ENCODE peak calls at places on chromosomes 5 and 9, in four cellular contexts. X is IMR-90, M is heart right ventricle, T is right atrium auricular region. J is an unnamed sample. For H3K36me3, H3K9me3 and H3K4me1, the result is how much of the 10 kb centered on the place peaks cover.

GRCh38 chr9:32442433-32442832 is 58.0 kb downstream of the ACO1 start:
- DNase-seq in X (no peak), M (no peak), T (no peak), J (no peak)

GRCh38 chr5:137470111-137470920 is 28.8 kb downstream of the SPOCK1 start:
- DNase-seq in X (peak), M (no peak), T (peak), J (peak)

GRCh38 chr5:10400834-10401233 is 40.8 kb upstream of the ROPN1L start:
- DNase-seq in X (peak), M (no peak), T (no peak), J (no peak)

GRCh38 chr9:135463140-135463539 is 16.4 kb upstream of the PPP1R26 start:
- DNase-seq in X (peak), M (no peak), T (no peak), J (no peak)

GRCh38 chr5:111223790-111224560 is at the start of gene CAMK4:
- DNase-seq in X (peak), M (peak), T (no peak), J (peak)

GRCh38 chr9:22050924-22051323 is 41.8 kb upstream of the CDKN2B start:
- DNase-seq in X (no peak), M (no peak), T (no peak), J (no peak)

GRCh38 chr5:131280417-131280816 is 16.6 kb downstream of the CDC42SE2 start:
- DNase-seq in X (no peak), M (no peak), T (no peak), J (no peak)

GRCh38 chr5:16550316-16550952 is 66.4 kb downstream of the RETREG1 start:
- DNase-seq in X (peak), M (no peak), T (no peak), J (no peak)

GRCh38 chr5:146995878-146996277 is 117.3 kb upstream of the PPP2R2B start:
- DNase-seq in X (no peak), M (no peak), T (no peak), J (no peak)

GRCh38 chr5:154523704-154524103 is 45.7 kb upstream of the HAND1 start:
- DNase-seq in X (no peak), M (no peak), T (no peak), J (no peak)

GRCh38 chr9:87271696-87272477 is 225.8 kb upstream of the DAPK1 start:
- DNase-seq in X (peak), M (no peak), T (no peak), J (no peak)

GRCh38 chr5:23506329-23507236 is 826 bp upstream of the PRDM9 start:
- DNase-seq in X (no peak), M (no peak), T (no peak), J (no peak)

GRCh38 chr5:34500236-34500836 is 155.8 kb upstream of the RAI14 start:
- DNase-seq in X (no peak), M (no peak), T (no peak), J (no peak)

GRCh38 chr9:89149726-89150125 is 28.9 kb downstream of the SHC3 start:
- DNase-seq in X (peak), M (no peak), T (no peak), J (no peak)

GRCh38 chr9:34961574-34962480 is 3.7 kb downstream of the PHF24 start:
- DNase-seq in X (peak), M (no peak), T (no peak), J (no peak)

GRCh38 chr9:134502261-134503211 is 139.1 kb upstream of the COL5A1 start:
- DNase-seq in X (peak), M (peak), T (peak), J (peak)

GRCh38 chr5:56760723-56761122 is 54.6 kb upstream of the MAP3K1 start:
- DNase-seq in X (no peak), M (no peak), T (no peak), J (no peak)

GRCh38 chr5:181191526-181192336 is 13.3 kb downstream of the TRIM7 start:
- DNase-seq in X (peak), M (peak), T (peak), J (peak)

GRCh38 chr9:128394404-128395168 is 23.4 kb downstream of the URM1 start:
- DNase-seq in X (no peak), M (no peak), T (no peak), J (no peak)

GRCh38 chr9:130638278-130639118 is 25.9 kb upstream of the PRDM12 start:
- DNase-seq in X (no peak), M (no peak), T (no peak), J (peak)

GRCh38 chr9:69945671-69946141 is 97.9 kb upstream of the MAMDC2 start:
- DNase-seq in X (peak), M (peak), T (peak), J (peak)

GRCh38 chr5:139873033-139873794 is 77.6 kb downstream of the PSD2 start:
- DNase-seq in X (no peak), M (no peak), T (no peak), J (no peak)

GRCh38 chr9:112546149-112547012 is 59.8 kb downstream of the KIAA1958 start:
- DNase-seq in X (peak), M (no peak), T (no peak), J (no peak)

GRCh38 chr9:135036861-135037465 is 50.5 kb upstream of the OLFM1 start:
- DNase-seq in X (no peak), M (no peak), T (no peak), J (no peak)

GRCh38 chr5:6603643-6604042 is 29.2 kb downstream of the NSUN2 start:
- DNase-seq in X (no peak), M (peak), T (peak), J (no peak)

GRCh38 chr5:166493042-166493441 is 1798.4 kb upstream of the WWC1 start:
- DNase-seq in X (no peak), M (no peak), T (no peak), J (no peak)

GRCh38 chr9:91837982-91838731 is 111.9 kb downstream of the ROR2 start:
- DNase-seq in X (peak), M (peak), T (peak), J (no peak)

GRCh38 chr5:1103093-1103492 is 8.8 kb downstream of the SLC12A7 start:
- DNase-seq in X (peak), M (no peak), T (no peak), J (no peak)
- H3K36me3 ChIP-seq in X (under half), M (under half), T (under half), J (under half)

GRCh38 chr5:174817610-174818009 is 93.2 kb downstream of the MSX2 start:
- DNase-seq in X (no peak), M (no peak), T (no peak), J (no peak)
- H3K9me3 ChIP-seq in X (under half), M (under half), T (under half), J (under half)

DNA sequence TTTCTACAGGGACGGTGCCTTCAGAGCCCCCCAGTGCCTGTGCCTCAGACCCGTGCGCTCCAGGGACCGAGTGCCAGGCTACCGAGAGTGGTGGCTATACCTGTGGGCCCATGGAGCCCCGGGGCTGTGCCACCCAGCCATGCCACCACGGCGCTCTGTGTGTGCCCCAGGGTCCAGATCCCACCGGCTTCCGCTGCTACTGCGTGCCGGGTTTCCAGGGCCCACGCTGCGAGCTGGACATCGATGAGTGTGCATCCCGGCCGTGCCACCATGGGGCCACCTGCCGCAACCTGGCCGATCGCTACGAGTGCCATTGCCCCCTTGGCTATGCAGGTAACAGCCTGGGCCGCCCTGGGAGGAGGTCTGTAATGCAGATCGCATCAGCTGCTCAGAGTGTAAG is 6.9 kb downstream of the CRB2 start:
- DNase-seq in X (no peak), M (no peak), T (no peak), J (no peak)
- H3K4me1 ChIP-seq in X (under half), M (under half), T (under half), J (under half)

GRCh38 chr5:51411917-51412316 is 28.7 kb downstream of the ISL1 start:
- DNase-seq in X (no peak), M (no peak), T (no peak), J (no peak)
- H3K36me3 ChIP-seq in X (under half), M (under half), T (under half), J (under half)

DNA sequence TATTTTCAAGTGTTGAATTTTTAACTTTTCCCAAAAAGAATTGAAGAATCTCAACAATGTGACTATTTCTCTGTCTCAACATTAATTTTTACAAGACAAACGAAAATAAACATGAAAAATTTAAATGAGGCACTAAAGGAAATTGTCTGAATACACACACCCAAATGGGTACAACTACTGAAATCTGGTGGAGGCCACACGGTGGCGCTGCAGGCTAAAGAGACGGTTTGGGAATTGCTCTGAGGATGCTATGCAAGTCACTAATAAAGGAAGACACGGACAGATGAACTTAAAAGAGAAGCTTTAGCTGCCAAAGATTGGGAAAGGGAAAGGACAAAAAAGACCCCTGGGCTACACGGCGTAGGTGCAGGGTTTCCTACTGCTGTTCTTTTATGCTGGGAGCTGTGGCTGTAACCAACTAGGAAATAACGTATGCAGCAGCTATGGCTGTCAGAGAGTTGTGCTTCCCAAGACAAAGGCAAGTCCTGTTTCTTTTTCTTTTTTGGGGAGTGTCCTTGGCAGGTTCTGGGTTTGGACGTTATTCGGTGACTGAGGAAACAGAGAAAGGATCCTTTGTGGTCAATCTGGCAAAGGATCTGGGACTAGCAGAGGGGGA is at the start of gene PCDHB10:
- DNase-seq in X (peak), M (no peak), T (no peak), J (no peak)
- H3K9me3 ChIP-seq in X (under half), M (half or more), T (half or more), J (under half)

DNA sequence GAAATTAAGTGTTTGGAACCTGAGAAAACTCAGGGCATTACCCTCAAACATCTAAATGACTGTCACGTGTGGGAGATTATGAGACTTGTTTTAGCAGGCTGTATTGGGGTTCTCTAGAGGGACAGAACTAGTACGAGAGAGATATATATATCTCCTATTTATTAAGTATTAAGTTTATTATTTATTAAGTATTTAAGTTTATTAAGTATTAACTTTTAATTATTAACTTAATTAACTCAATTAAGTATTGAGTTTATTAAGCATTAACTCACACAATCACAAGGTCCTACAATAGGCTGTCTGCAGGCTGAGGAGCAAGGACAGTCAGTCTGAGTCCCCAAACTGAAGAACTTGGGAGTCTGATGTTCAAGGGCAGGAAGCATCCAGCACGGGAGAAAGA is 113.8 kb downstream of the MELK start:
- DNase-seq in X (no peak), M (no peak), T (no peak), J (no peak)
- H3K4me1 ChIP-seq in X (under half), M (under half), T (under half), J (under half)

DNA sequence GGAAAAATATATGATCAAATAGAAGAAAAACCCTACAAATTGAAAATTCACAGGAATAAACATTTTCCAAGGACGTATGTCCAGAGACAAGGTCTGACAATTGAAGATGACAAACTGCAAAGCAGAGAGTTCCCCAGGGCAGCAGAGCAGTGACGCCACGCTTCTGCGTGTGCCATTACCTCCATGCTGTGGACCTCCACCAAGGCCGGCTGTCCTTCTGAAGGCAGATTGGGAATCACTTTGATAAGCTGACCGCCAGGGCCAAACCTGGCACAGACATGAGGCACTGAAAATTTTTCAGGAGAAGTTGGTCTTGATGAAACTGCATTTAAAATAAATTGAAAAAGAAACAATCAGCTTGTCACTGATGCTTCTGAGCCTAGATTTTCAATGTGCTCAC is 18.6 kb downstream of the SEC16A start:
- DNase-seq in X (no peak), M (no peak), T (no peak), J (no peak)
- H3K36me3 ChIP-seq in X (half or more), M (half or more), T (half or more), J (half or more)

GRCh38 chr5:2288466-2288865 is 405.7 kb upstream of the IRX4 start:
- DNase-seq in X (no peak), M (no peak), T (no peak), J (no peak)
- H3K9me3 ChIP-seq in X (under half), M (under half), T (under half), J (under half)

GRCh38 chr9:131732061-131732526 is 7.8 kb downstream of the RAPGEF1 start:
- DNase-seq in X (peak), M (no peak), T (no peak), J (peak)

GRCh38 chr9:131734165-131734610 is 5.7 kb downstream of the RAPGEF1 start:
- DNase-seq in X (no peak), M (peak), T (no peak), J (peak)

GRCh38 chr9:131733601-131734061 is 6.2 kb downstream of the RAPGEF1 start:
- DNase-seq in X (peak), M (peak), T (no peak), J (peak)

GRCh38 chr9:131731237-131731995 is 8.5 kb downstream of the RAPGEF1 start:
- DNase-seq in X (peak), M (no peak), T (no peak), J (no peak)

GRCh38 chr9:131732636-131733340 is 7.1 kb downstream of the RAPGEF1 start:
- DNase-seq in X (no peak), M (no peak), T (no peak), J (no peak)
- H3K4me1 ChIP-seq in X (under half), M (half or more), T (half or more), J (half or more)

GRCh38 chr5:178757410-178757809 is 27.0 kb upstream of the ZNF354A start:
- DNase-seq in X (no peak), M (no peak), T (no peak), J (no peak)
- H3K36me3 ChIP-seq in X (under half), M (under half), T (under half), J (under half)